ENCODE peak calls at places on chromosomes 2 and 18, in eight cellular contexts. E, J, D, C, T, X, L and H are unnamed samples.

GRCh38 chr2:100281521-100282438 is 40.5 kb downstream of the LONRF2 start:
- DNase-seq in E (no peak), J (no peak), D (no peak), C (no peak), T (no peak), X (no peak), L (peak; percentile 41), H (no peak)

GRCh38 chr18:55844373-55844772 is 256.4 kb upstream of the TCF4 start:
- DNase-seq in E (no peak), J (no peak), D (no peak), C (no peak), T (no peak), X (no peak), L (no peak), H (no peak)

GRCh38 chr18:32956591-32957310 is 183.9 kb upstream of the KLHL14 start:
- DNase-seq in E (no peak), J (no peak), D (no peak), C (peak; percentile 2), T (no peak), X (peak; percentile 34), L (peak; percentile 85), H (peak; percentile 7)

GRCh38 chr2:85889648-85890281 is 975 bp upstream of the ST3GAL5 start:
- DNase-seq in E (no peak), J (no peak), D (no peak), C (peak; percentile 65), T (peak; percentile 51), X (no peak), L (peak; percentile 28), H (no peak)

GRCh38 chr2:102674370-102674769 is 55.0 kb downstream of the SLC9A2 start:
- DNase-seq in E (no peak), J (no peak), D (no peak), C (no peak), T (no peak), X (no peak), L (no peak), H (no peak)

GRCh38 chr2:85095094-85095493 is 38.1 kb upstream of the TCF7L1 start:
- DNase-seq in E (peak; percentile 33), J (no peak), D (no peak), C (no peak), T (no peak), X (no peak), L (no peak), H (peak; percentile 51)

GRCh38 chr2:134193006-134193405 is 60.9 kb upstream of the MGAT5 start:
- DNase-seq in E (peak; percentile 70), J (no peak), D (no peak), C (no peak), T (peak; percentile 4), X (peak; percentile 43), L (peak; percentile 54), H (peak; percentile 55)

GRCh38 chr2:227804970-227805369 is 8.7 kb upstream of the CCL20 start:
- DNase-seq in E (peak; percentile 34), J (no peak), D (no peak), C (peak; percentile 92), T (no peak), X (peak; percentile 65), L (peak; percentile 22), H (no peak)

GRCh38 chr2:86790828-86791561 is at the start of gene CD8A:
- DNase-seq in E (peak; percentile 38), J (no peak), D (peak; percentile 30), C (no peak), T (no peak), X (peak; percentile 44), L (no peak), H (peak; percentile 21)

GRCh38 chr2:59458862-59459261 is 1094.6 kb downstream of the BCL11A start:
- DNase-seq in E (no peak), J (no peak), D (no peak), C (peak; percentile 24), T (no peak), X (no peak), L (no peak), H (no peak)

GRCh38 chr2:44233450-44234128 is 41.7 kb upstream of the SLC3A1 start:
- DNase-seq in E (peak; percentile 79), J (no peak), D (no peak), C (peak; percentile 39), T (peak; percentile 83), X (peak; percentile 54), L (peak; percentile 72), H (peak; percentile 73)

GRCh38 chr2:64565949-64566705 is 42.0 kb downstream of the AFTPH start:
- DNase-seq in E (no peak), J (no peak), D (no peak), C (no peak), T (no peak), X (no peak), L (no peak), H (no peak)

GRCh38 chr2:177211602-177212105 is 940 bp upstream of the HNRNPA3 start:
- DNase-seq in E (no peak), J (no peak), D (no peak), C (no peak), T (no peak), X (no peak), L (no peak), H (no peak)

GRCh38 chr2:188032786-188033185 is 258.9 kb upstream of the GULP1 start:
- DNase-seq in E (no peak), J (no peak), D (no peak), C (no peak), T (no peak), X (no peak), L (no peak), H (no peak)

GRCh38 chr18:74468547-74469014 is 11.5 kb upstream of the DIPK1C start:
- DNase-seq in E (no peak), J (no peak), D (no peak), C (no peak), T (no peak), X (no peak), L (peak; percentile 32), H (peak; percentile 15)

GRCh38 chr2:227503433-227504406 is 31.8 kb downstream of the AGFG1 start:
- DNase-seq in E (peak; percentile 88), J (no peak), D (no peak), C (peak; percentile 50), T (peak; percentile 90), X (peak; percentile 87), L (peak; percentile 61), H (peak; percentile 73)

GRCh38 chr2:148917431-148917830 is 42.4 kb downstream of the KIF5C start:
- DNase-seq in E (no peak), J (no peak), D (no peak), C (no peak), T (no peak), X (no peak), L (no peak), H (no peak)

GRCh38 chr2:96763511-96764252 is 3.0 kb downstream of the CNNM4 start:
- DNase-seq in E (peak; percentile 34), J (no peak), D (peak; percentile 29), C (peak; percentile 45), T (no peak), X (no peak), L (no peak), H (no peak)

GRCh38 chr18:58213931-58214431 is 170.0 kb downstream of the NEDD4L start:
- DNase-seq in E (peak; percentile 64), J (no peak), D (no peak), C (no peak), T (no peak), X (peak; percentile 76), L (peak; percentile 51), H (peak; percentile 58)

GRCh38 chr2:173496746-173497145 is 142.1 kb downstream of the CDCA7 start:
- DNase-seq in E (peak; percentile 60), J (no peak), D (no peak), C (no peak), T (no peak), X (peak; percentile 12), L (peak; percentile 39), H (peak; percentile 67)

GRCh38 chr18:72866901-72867701 is 686 bp downstream of the NETO1 start:
- DNase-seq in E (no peak), J (no peak), D (peak; percentile 46), C (no peak), T (no peak), X (peak; percentile 41), L (peak; percentile 49), H (no peak)

GRCh38 chr18:26089247-26090129 is 925 bp downstream of the SS18 start:
- DNase-seq in E (peak; percentile 53), J (no peak), D (no peak), C (peak; percentile 38), T (peak; percentile 35), X (peak; percentile 15), L (peak; percentile 46), H (peak; percentile 31)

GRCh38 chr2:189698020-189698887 is 23.8 kb downstream of the ANKAR start:
- DNase-seq in E (peak; percentile 34), J (no peak), D (peak; percentile 40), C (peak; percentile 78), T (peak; percentile 47), X (peak; percentile 8), L (peak; percentile 75), H (peak; percentile 56)

GRCh38 chr18:76343938-76344569 is 151.0 kb downstream of the ZNF516 start:
- DNase-seq in E (no peak), J (no peak), D (no peak), C (no peak), T (no peak), X (no peak), L (no peak), H (no peak)

GRCh38 chr2:69997296-69998184 is 36.1 kb upstream of the ASPRV1 start:
- DNase-seq in E (peak; percentile 70), J (no peak), D (no peak), C (no peak), T (peak; percentile 68), X (peak; percentile 75), L (peak; percentile 15), H (peak; percentile 49)

GRCh38 chr2:36507408-36507812 is 90.6 kb downstream of the FEZ2 start:
- DNase-seq in E (peak; percentile 73), J (no peak), D (peak; percentile 66), C (peak; percentile 86), T (peak; percentile 72), X (peak; percentile 59), L (peak; percentile 73), H (peak; percentile 58)

GRCh38 chr18:2846241-2846637 is 567 bp upstream of the EMILIN2 start:
- DNase-seq in E (peak; percentile 59), J (no peak), D (peak; percentile 42), C (peak; percentile 51), T (no peak), X (peak; percentile 21), L (peak; percentile 66), H (peak; percentile 11)

GRCh38 chr2:66575625-66576371 is 140.9 kb downstream of the MEIS1 start:
- DNase-seq in E (peak; percentile 64), J (peak; percentile 19), D (peak; percentile 55), C (no peak), T (no peak), X (peak; percentile 45), L (peak; percentile 47), H (peak; percentile 31)

GRCh38 chr18:3689986-3690681 is 240.2 kb downstream of the TGIF1 start:
- DNase-seq in E (no peak), J (no peak), D (no peak), C (no peak), T (no peak), X (no peak), L (no peak), H (no peak)

GRCh38 chr18:50981381-50981780 is 13.5 kb downstream of the ELAC1 start:
- DNase-seq in E (peak; percentile 16), J (no peak), D (no peak), C (no peak), T (no peak), X (no peak), L (no peak), H (peak; percentile 56)

GRCh38 chr2:11320698-11321492 is 23.5 kb downstream of the ROCK2 start:
- DNase-seq in E (no peak), J (no peak), D (no peak), C (no peak), T (peak; percentile 35), X (no peak), L (no peak), H (no peak)

GRCh38 chr2:100260712-100261620 is 61.3 kb downstream of the LONRF2 start:
- DNase-seq in E (peak; percentile 75), J (peak; percentile 59), D (peak; percentile 80), C (peak; percentile 67), T (peak; percentile 80), X (peak; percentile 78), L (peak; percentile 83), H (peak; percentile 73)

GRCh38 chr2:44623622-44624351 is 262.0 kb downstream of the CAMKMT start:
- DNase-seq in E (no peak), J (no peak), D (no peak), C (no peak), T (peak; percentile 6), X (no peak), L (no peak), H (no peak)

GRCh38 chr2:224723606-224724217 is 7.5 kb upstream of the CCDC195 start:
- DNase-seq in E (peak; percentile 73), J (no peak), D (no peak), C (peak; percentile 89), T (no peak), X (no peak), L (peak; percentile 31), H (peak; percentile 60)